ENCODE peak calls at places on chromosomes 6 and 20, in seven cellular contexts. One of them, this sample, is unnamed.

GRCh38 chr6:96700931-96701330 is 136.3 kb downstream of the GPR63 start:
- DNase-seq in LNCaP clone FGC: no peak
- DNase-seq in choroid plexus epithelial cell: no peak
- DNase-seq in mammary epithelial cell: no peak
- DNase-seq in upper lobe of right lung: no peak
- DNase-seq in uterus: no peak
- DNase-seq in CD8-positive, alpha-beta T cell: no peak
- DNase-seq in this sample: no peak

GRCh38 chr6:85756982-85757381 is 114.3 kb upstream of the SYNCRIP start:
- DNase-seq in LNCaP clone FGC: peak
- DNase-seq in upper lobe of right lung: no peak
- DNase-seq in mammary epithelial cell: no peak
- DNase-seq in CD8-positive, alpha-beta T cell: no peak
- DNase-seq in choroid plexus epithelial cell: peak
- DNase-seq in uterus: no peak
- DNase-seq in this sample: no peak

GRCh38 chr6:34493344-34493743 is 27.5 kb downstream of the PACSIN1 start:
- DNase-seq in mammary epithelial cell: no peak
- DNase-seq in choroid plexus epithelial cell: no peak
- DNase-seq in upper lobe of right lung: no peak
- DNase-seq in LNCaP clone FGC: no peak
- DNase-seq in uterus: no peak
- DNase-seq in CD8-positive, alpha-beta T cell: no peak
- DNase-seq in this sample: no peak

GRCh38 chr6:33980176-33980805 is 165.6 kb downstream of the GRM4 start:
- DNase-seq in LNCaP clone FGC: no peak
- DNase-seq in CD8-positive, alpha-beta T cell: no peak
- DNase-seq in choroid plexus epithelial cell: no peak
- DNase-seq in upper lobe of right lung: peak
- DNase-seq in uterus: peak
- DNase-seq in mammary epithelial cell: no peak
- DNase-seq in this sample: no peak

GRCh38 chr6:139531716-139532115 is 157.3 kb upstream of the CITED2 start:
- DNase-seq in choroid plexus epithelial cell: no peak
- DNase-seq in CD8-positive, alpha-beta T cell: no peak
- DNase-seq in mammary epithelial cell: no peak
- DNase-seq in upper lobe of right lung: no peak
- DNase-seq in LNCaP clone FGC: no peak
- DNase-seq in uterus: no peak
- DNase-seq in this sample: no peak

GRCh38 chr6:161575508-161576254 is 301.8 kb upstream of the AGPAT4 start:
- DNase-seq in LNCaP clone FGC: no peak
- DNase-seq in CD8-positive, alpha-beta T cell: no peak
- DNase-seq in upper lobe of right lung: no peak
- DNase-seq in mammary epithelial cell: no peak
- DNase-seq in choroid plexus epithelial cell: no peak
- DNase-seq in uterus: no peak
- DNase-seq in this sample: no peak

GRCh38 chr20:58851221-58851968 is 693 bp upstream of the GNAS-AS1 start:
- DNase-seq in choroid plexus epithelial cell: no peak
- DNase-seq in uterus: no peak
- DNase-seq in mammary epithelial cell: no peak
- DNase-seq in upper lobe of right lung: peak
- DNase-seq in LNCaP clone FGC: no peak
- DNase-seq in CD8-positive, alpha-beta T cell: no peak
- DNase-seq in this sample: no peak

GRCh38 chr6:137222376-137222775 is 3.2 kb upstream of the IFNGR1 start:
- DNase-seq in upper lobe of right lung: no peak
- DNase-seq in CD8-positive, alpha-beta T cell: no peak
- DNase-seq in uterus: no peak
- DNase-seq in LNCaP clone FGC: peak
- DNase-seq in choroid plexus epithelial cell: peak
- DNase-seq in mammary epithelial cell: no peak
- DNase-seq in this sample: no peak

GRCh38 chr20:63081831-63082230 is 75.1 kb upstream of the BHLHE23 start:
- DNase-seq in CD8-positive, alpha-beta T cell: no peak
- DNase-seq in upper lobe of right lung: peak
- DNase-seq in choroid plexus epithelial cell: no peak
- DNase-seq in uterus: no peak
- DNase-seq in LNCaP clone FGC: no peak
- DNase-seq in mammary epithelial cell: no peak
- DNase-seq in this sample: no peak

GRCh38 chr20:35303382-35303734 is 11.1 kb upstream of the FAM83C start:
- DNase-seq in mammary epithelial cell: no peak
- DNase-seq in uterus: no peak
- DNase-seq in choroid plexus epithelial cell: no peak
- DNase-seq in CD8-positive, alpha-beta T cell: no peak
- DNase-seq in upper lobe of right lung: peak
- DNase-seq in LNCaP clone FGC: no peak
- DNase-seq in this sample: no peak

GRCh38 chr20:50713677-50714101 is 17.7 kb upstream of the PARD6B start:
- DNase-seq in upper lobe of right lung: no peak
- DNase-seq in LNCaP clone FGC: no peak
- DNase-seq in mammary epithelial cell: no peak
- DNase-seq in choroid plexus epithelial cell: peak
- DNase-seq in CD8-positive, alpha-beta T cell: no peak
- DNase-seq in uterus: peak
- DNase-seq in this sample: no peak
- TF ChIP-seq CTCF in upper lobe of right lung: peak
- TF ChIP-seq CTCF in LNCaP clone FGC: no peak
- TF ChIP-seq CTCF in mammary epithelial cell: peak
- TF ChIP-seq CTCF in choroid plexus epithelial cell: peak
- TF ChIP-seq CTCF in CD8-positive, alpha-beta T cell: no peak
- TF ChIP-seq CTCF in uterus: peak
- TF ChIP-seq CTCF in this sample: no peak

GRCh38 chr6:100176321-100176950 is 182.4 kb upstream of the MCHR2 start:
- DNase-seq in CD8-positive, alpha-beta T cell: no peak
- DNase-seq in choroid plexus epithelial cell: peak
- DNase-seq in mammary epithelial cell: peak
- DNase-seq in upper lobe of right lung: no peak
- DNase-seq in uterus: no peak
- DNase-seq in LNCaP clone FGC: peak
- DNase-seq in this sample: no peak
- TF ChIP-seq CTCF in CD8-positive, alpha-beta T cell: no peak
- TF ChIP-seq CTCF in choroid plexus epithelial cell: peak
- TF ChIP-seq CTCF in mammary epithelial cell: peak
- TF ChIP-seq CTCF in upper lobe of right lung: peak
- TF ChIP-seq CTCF in uterus: no peak
- TF ChIP-seq CTCF in LNCaP clone FGC: peak
- TF ChIP-seq CTCF in this sample: no peak

DNA sequence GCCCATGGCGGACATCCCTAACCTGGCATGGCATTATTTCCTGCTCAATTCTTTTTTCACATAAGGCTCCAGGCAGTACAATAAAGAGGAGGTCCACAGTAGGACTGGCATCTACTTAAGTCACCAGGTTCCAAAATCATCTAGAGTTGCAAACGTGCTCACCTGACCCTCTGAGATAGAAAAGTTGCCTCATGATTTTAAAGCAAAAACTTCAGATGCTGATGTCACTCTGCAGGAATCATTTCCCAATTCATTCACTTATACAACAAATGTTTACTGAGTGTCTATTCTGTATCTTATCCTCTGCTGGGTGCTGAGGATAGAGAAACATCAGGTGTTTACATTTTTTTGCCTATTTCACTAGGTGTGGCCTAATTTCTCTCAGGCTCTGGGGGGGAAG is 2.2 kb downstream of the ADGRF4 start:
- DNase-seq in LNCaP clone FGC: no peak
- DNase-seq in uterus: no peak
- DNase-seq in choroid plexus epithelial cell: no peak
- DNase-seq in upper lobe of right lung: no peak
- DNase-seq in CD8-positive, alpha-beta T cell: no peak
- DNase-seq in mammary epithelial cell: peak
- DNase-seq in this sample: no peak
- TF ChIP-seq CTCF in LNCaP clone FGC: no peak
- TF ChIP-seq CTCF in uterus: no peak
- TF ChIP-seq CTCF in choroid plexus epithelial cell: no peak
- TF ChIP-seq CTCF in upper lobe of right lung: no peak
- TF ChIP-seq CTCF in CD8-positive, alpha-beta T cell: no peak
- TF ChIP-seq CTCF in mammary epithelial cell: no peak
- TF ChIP-seq CTCF in this sample: no peak

GRCh38 chr6:75936682-75937081 is 135.8 kb downstream of the IMPG1 start:
- DNase-seq in LNCaP clone FGC: no peak
- DNase-seq in uterus: no peak
- DNase-seq in upper lobe of right lung: no peak
- DNase-seq in CD8-positive, alpha-beta T cell: no peak
- DNase-seq in choroid plexus epithelial cell: no peak
- DNase-seq in mammary epithelial cell: no peak
- DNase-seq in this sample: no peak

GRCh38 chr6:75935473-75935793 is 137.0 kb downstream of the IMPG1 start:
- DNase-seq in upper lobe of right lung: no peak
- DNase-seq in LNCaP clone FGC: no peak
- DNase-seq in CD8-positive, alpha-beta T cell: no peak
- DNase-seq in mammary epithelial cell: no peak
- DNase-seq in choroid plexus epithelial cell: no peak
- DNase-seq in uterus: no peak
- DNase-seq in this sample: no peak

GRCh38 chr6:75933387-75933975 is 139.0 kb downstream of the IMPG1 start:
- DNase-seq in uterus: peak
- DNase-seq in mammary epithelial cell: no peak
- DNase-seq in LNCaP clone FGC: no peak
- DNase-seq in CD8-positive, alpha-beta T cell: no peak
- DNase-seq in choroid plexus epithelial cell: no peak
- DNase-seq in upper lobe of right lung: no peak
- DNase-seq in this sample: no peak

GRCh38 chr6:75932067-75932466 is 140.4 kb downstream of the IMPG1 start:
- DNase-seq in CD8-positive, alpha-beta T cell: no peak
- DNase-seq in upper lobe of right lung: no peak
- DNase-seq in choroid plexus epithelial cell: peak
- DNase-seq in LNCaP clone FGC: no peak
- DNase-seq in mammary epithelial cell: no peak
- DNase-seq in uterus: no peak
- DNase-seq in this sample: no peak

GRCh38 chr6:75934643-75935472 is 137.6 kb downstream of the IMPG1 start:
- DNase-seq in uterus: peak
- DNase-seq in mammary epithelial cell: peak
- DNase-seq in LNCaP clone FGC: peak
- DNase-seq in choroid plexus epithelial cell: peak
- DNase-seq in CD8-positive, alpha-beta T cell: peak
- DNase-seq in upper lobe of right lung: no peak
- DNase-seq in this sample: no peak
- TF ChIP-seq CTCF in uterus: peak
- TF ChIP-seq CTCF in mammary epithelial cell: peak
- TF ChIP-seq CTCF in LNCaP clone FGC: peak
- TF ChIP-seq CTCF in choroid plexus epithelial cell: peak
- TF ChIP-seq CTCF in CD8-positive, alpha-beta T cell: peak
- TF ChIP-seq CTCF in upper lobe of right lung: peak
- TF ChIP-seq CTCF in this sample: no peak